ENCODE peak calls at places on chromosomes 6 and 20, in nine cellular contexts. One of them, this sample, is unnamed.

GRCh38 chr20:2301164-2301622 is 5.4 kb downstream of the TGM3 start:
- DNase-seq in HTR-8/SVneo: peak
- DNase-seq in fibroblast of gingiva: no peak
- DNase-seq in aorta: peak
- DNase-seq in anterior cingulate cortex: no peak
- DNase-seq in SHP77 treated with DMSO at 0.1 percent for 48 hours: no peak
- DNase-seq in astrocyte: peak
- DNase-seq in IMR-90: no peak
- DNase-seq in posterior vena cava: peak
- DNase-seq in this sample: peak

GRCh38 chr20:63080411-63080810 is 73.6 kb upstream of the BHLHE23 start:
- DNase-seq in anterior cingulate cortex: no peak
- DNase-seq in fibroblast of gingiva: no peak
- DNase-seq in posterior vena cava: no peak
- DNase-seq in SHP77 treated with DMSO at 0.1 percent for 48 hours: no peak
- DNase-seq in IMR-90: no peak
- DNase-seq in astrocyte: no peak
- DNase-seq in aorta: peak
- DNase-seq in HTR-8/SVneo: no peak
- DNase-seq in this sample: no peak

GRCh38 chr20:14790771-14791517 is 453.5 kb upstream of the FLRT3 start:
- DNase-seq in posterior vena cava: no peak
- DNase-seq in SHP77 treated with DMSO at 0.1 percent for 48 hours: peak
- DNase-seq in anterior cingulate cortex: no peak
- DNase-seq in fibroblast of gingiva: peak
- DNase-seq in astrocyte: peak
- DNase-seq in IMR-90: no peak
- DNase-seq in aorta: no peak
- DNase-seq in HTR-8/SVneo: no peak
- DNase-seq in this sample: no peak

GRCh38 chr6:17971128-17972073 is 16.0 kb downstream of the KIF13A start:
- DNase-seq in HTR-8/SVneo: no peak
- DNase-seq in anterior cingulate cortex: no peak
- DNase-seq in posterior vena cava: no peak
- DNase-seq in fibroblast of gingiva: peak
- DNase-seq in SHP77 treated with DMSO at 0.1 percent for 48 hours: no peak
- DNase-seq in astrocyte: peak
- DNase-seq in IMR-90: peak
- DNase-seq in aorta: peak
- DNase-seq in this sample: no peak

GRCh38 chr6:33000053-33000452 is 9.3 kb downstream of the HLA-DOA start:
- DNase-seq in SHP77 treated with DMSO at 0.1 percent for 48 hours: no peak
- DNase-seq in astrocyte: no peak
- DNase-seq in IMR-90: no peak
- DNase-seq in posterior vena cava: no peak
- DNase-seq in HTR-8/SVneo: no peak
- DNase-seq in anterior cingulate cortex: no peak
- DNase-seq in fibroblast of gingiva: no peak
- DNase-seq in aorta: no peak
- DNase-seq in this sample: no peak

GRCh38 chr20:41287327-41287726 is 30.2 kb downstream of the ZHX3 start:
- DNase-seq in fibroblast of gingiva: peak
- DNase-seq in HTR-8/SVneo: no peak
- DNase-seq in aorta: no peak
- DNase-seq in SHP77 treated with DMSO at 0.1 percent for 48 hours: no peak
- DNase-seq in posterior vena cava: no peak
- DNase-seq in astrocyte: peak
- DNase-seq in anterior cingulate cortex: no peak
- DNase-seq in IMR-90: peak
- DNase-seq in this sample: no peak

GRCh38 chr6:20706293-20707165 is 172.3 kb downstream of the CDKAL1 start:
- DNase-seq in posterior vena cava: no peak
- DNase-seq in aorta: no peak
- DNase-seq in SHP77 treated with DMSO at 0.1 percent for 48 hours: peak
- DNase-seq in IMR-90: peak
- DNase-seq in fibroblast of gingiva: no peak
- DNase-seq in HTR-8/SVneo: peak
- DNase-seq in anterior cingulate cortex: no peak
- DNase-seq in astrocyte: peak
- DNase-seq in this sample: no peak

GRCh38 chr6:145502417-145502816 is 232.9 kb downstream of the EPM2A start:
- DNase-seq in SHP77 treated with DMSO at 0.1 percent for 48 hours: no peak
- DNase-seq in aorta: no peak
- DNase-seq in posterior vena cava: no peak
- DNase-seq in anterior cingulate cortex: no peak
- DNase-seq in IMR-90: no peak
- DNase-seq in fibroblast of gingiva: no peak
- DNase-seq in astrocyte: no peak
- DNase-seq in HTR-8/SVneo: no peak
- DNase-seq in this sample: no peak

GRCh38 chr20:13333793-13334192 is 112.7 kb downstream of the ISM1 start:
- DNase-seq in IMR-90: peak
- DNase-seq in HTR-8/SVneo: no peak
- DNase-seq in astrocyte: no peak
- DNase-seq in aorta: no peak
- DNase-seq in posterior vena cava: no peak
- DNase-seq in anterior cingulate cortex: no peak
- DNase-seq in SHP77 treated with DMSO at 0.1 percent for 48 hours: peak
- DNase-seq in fibroblast of gingiva: peak
- DNase-seq in this sample: no peak

GRCh38 chr6:145257757-145258521 is 477.4 kb downstream of the EPM2A start:
- DNase-seq in HTR-8/SVneo: no peak
- DNase-seq in astrocyte: no peak
- DNase-seq in aorta: no peak
- DNase-seq in posterior vena cava: no peak
- DNase-seq in IMR-90: no peak
- DNase-seq in anterior cingulate cortex: no peak
- DNase-seq in SHP77 treated with DMSO at 0.1 percent for 48 hours: no peak
- DNase-seq in fibroblast of gingiva: no peak
- DNase-seq in this sample: no peak

GRCh38 chr6:156351346-156351966 is 425.7 kb upstream of the ARID1B start:
- DNase-seq in HTR-8/SVneo: no peak
- DNase-seq in fibroblast of gingiva: no peak
- DNase-seq in IMR-90: no peak
- DNase-seq in astrocyte: no peak
- DNase-seq in aorta: no peak
- DNase-seq in posterior vena cava: no peak
- DNase-seq in anterior cingulate cortex: no peak
- DNase-seq in SHP77 treated with DMSO at 0.1 percent for 48 hours: no peak
- DNase-seq in this sample: no peak

GRCh38 chr6:32177788-32178546 is at the start of gene RNF5:
- DNase-seq in IMR-90: peak
- DNase-seq in HTR-8/SVneo: peak
- DNase-seq in SHP77 treated with DMSO at 0.1 percent for 48 hours: peak
- DNase-seq in posterior vena cava: peak
- DNase-seq in fibroblast of gingiva: peak
- DNase-seq in anterior cingulate cortex: peak
- DNase-seq in astrocyte: peak
- DNase-seq in aorta: peak
- DNase-seq in this sample: peak

GRCh38 chr20:44223721-44224120 is 13.2 kb upstream of the OSER1 start:
- DNase-seq in fibroblast of gingiva: no peak
- DNase-seq in astrocyte: no peak
- DNase-seq in aorta: no peak
- DNase-seq in posterior vena cava: no peak
- DNase-seq in HTR-8/SVneo: no peak
- DNase-seq in IMR-90: no peak
- DNase-seq in anterior cingulate cortex: no peak
- DNase-seq in SHP77 treated with DMSO at 0.1 percent for 48 hours: no peak
- DNase-seq in this sample: no peak

GRCh38 chr6:9458424-9458823 is 956.5 kb downstream of the TFAP2A start:
- DNase-seq in HTR-8/SVneo: no peak
- DNase-seq in astrocyte: no peak
- DNase-seq in fibroblast of gingiva: no peak
- DNase-seq in posterior vena cava: no peak
- DNase-seq in aorta: no peak
- DNase-seq in SHP77 treated with DMSO at 0.1 percent for 48 hours: no peak
- DNase-seq in anterior cingulate cortex: no peak
- DNase-seq in IMR-90: no peak
- DNase-seq in this sample: no peak

GRCh38 chr6:149046164-149046821 is 271.2 kb upstream of the TAB2 start:
- DNase-seq in SHP77 treated with DMSO at 0.1 percent for 48 hours: no peak
- DNase-seq in astrocyte: no peak
- DNase-seq in anterior cingulate cortex: no peak
- DNase-seq in fibroblast of gingiva: no peak
- DNase-seq in posterior vena cava: no peak
- DNase-seq in aorta: no peak
- DNase-seq in HTR-8/SVneo: no peak
- DNase-seq in IMR-90: no peak
- DNase-seq in this sample: no peak

GRCh38 chr20:33490023-33490933 is at the start of gene CBFA2T2:
- DNase-seq in anterior cingulate cortex: peak
- DNase-seq in posterior vena cava: peak
- DNase-seq in astrocyte: peak
- DNase-seq in fibroblast of gingiva: peak
- DNase-seq in HTR-8/SVneo: peak
- DNase-seq in SHP77 treated with DMSO at 0.1 percent for 48 hours: no peak
- DNase-seq in aorta: peak
- DNase-seq in IMR-90: peak
- DNase-seq in this sample: no peak

GRCh38 chr20:46784450-46785127 is 75.1 kb downstream of the SLC2A10 start:
- DNase-seq in posterior vena cava: no peak
- DNase-seq in IMR-90: peak
- DNase-seq in SHP77 treated with DMSO at 0.1 percent for 48 hours: no peak
- DNase-seq in astrocyte: peak
- DNase-seq in aorta: no peak
- DNase-seq in anterior cingulate cortex: no peak
- DNase-seq in HTR-8/SVneo: peak
- DNase-seq in fibroblast of gingiva: peak
- DNase-seq in this sample: no peak

GRCh38 chr20:51456511-51457280 is 85.8 kb downstream of the NFATC2 start:
- DNase-seq in fibroblast of gingiva: peak
- DNase-seq in HTR-8/SVneo: peak
- DNase-seq in posterior vena cava: peak
- DNase-seq in SHP77 treated with DMSO at 0.1 percent for 48 hours: peak
- DNase-seq in aorta: peak
- DNase-seq in anterior cingulate cortex: peak
- DNase-seq in astrocyte: peak
- DNase-seq in IMR-90: peak
- DNase-seq in this sample: peak

GRCh38 chr6:31821301-31822037 is 6.1 kb upstream of the HSPA1B start:
- DNase-seq in SHP77 treated with DMSO at 0.1 percent for 48 hours: peak
- DNase-seq in aorta: peak
- DNase-seq in IMR-90: peak
- DNase-seq in anterior cingulate cortex: peak
- DNase-seq in fibroblast of gingiva: no peak
- DNase-seq in astrocyte: no peak
- DNase-seq in posterior vena cava: peak
- DNase-seq in HTR-8/SVneo: peak
- DNase-seq in this sample: peak

GRCh38 chr6:2579241-2579761 is 171.4 kb downstream of the MYLK4 start:
- DNase-seq in astrocyte: peak
- DNase-seq in SHP77 treated with DMSO at 0.1 percent for 48 hours: no peak
- DNase-seq in posterior vena cava: no peak
- DNase-seq in anterior cingulate cortex: no peak
- DNase-seq in HTR-8/SVneo: no peak
- DNase-seq in fibroblast of gingiva: no peak
- DNase-seq in IMR-90: peak
- DNase-seq in aorta: peak
- DNase-seq in this sample: peak

GRCh38 chr6:137106183-137106582 is 61.4 kb upstream of the IL20RA start:
- DNase-seq in SHP77 treated with DMSO at 0.1 percent for 48 hours: no peak
- DNase-seq in astrocyte: no peak
- DNase-seq in aorta: no peak
- DNase-seq in HTR-8/SVneo: no peak
- DNase-seq in posterior vena cava: no peak
- DNase-seq in IMR-90: no peak
- DNase-seq in anterior cingulate cortex: no peak
- DNase-seq in fibroblast of gingiva: no peak
- DNase-seq in this sample: no peak

GRCh38 chr6:15776458-15776980 is 113.7 kb upstream of the DTNBP1 start:
- DNase-seq in SHP77 treated with DMSO at 0.1 percent for 48 hours: no peak
- DNase-seq in IMR-90: no peak
- DNase-seq in fibroblast of gingiva: no peak
- DNase-seq in HTR-8/SVneo: no peak
- DNase-seq in aorta: no peak
- DNase-seq in posterior vena cava: no peak
- DNase-seq in astrocyte: no peak
- DNase-seq in anterior cingulate cortex: no peak
- DNase-seq in this sample: no peak

GRCh38 chr20:46190796-46191540 is 72.9 kb downstream of the CD40 start:
- DNase-seq in posterior vena cava: no peak
- DNase-seq in SHP77 treated with DMSO at 0.1 percent for 48 hours: no peak
- DNase-seq in HTR-8/SVneo: no peak
- DNase-seq in fibroblast of gingiva: no peak
- DNase-seq in aorta: no peak
- DNase-seq in astrocyte: no peak
- DNase-seq in anterior cingulate cortex: no peak
- DNase-seq in IMR-90: no peak
- DNase-seq in this sample: no peak

GRCh38 chr20:35013421-35014411 is 58.0 kb downstream of the MYH7B start:
- DNase-seq in HTR-8/SVneo: no peak
- DNase-seq in astrocyte: no peak
- DNase-seq in posterior vena cava: no peak
- DNase-seq in IMR-90: no peak
- DNase-seq in aorta: peak
- DNase-seq in fibroblast of gingiva: no peak
- DNase-seq in anterior cingulate cortex: no peak
- DNase-seq in SHP77 treated with DMSO at 0.1 percent for 48 hours: no peak
- DNase-seq in this sample: no peak

GRCh38 chr6:73027691-73028090 is 197.6 kb downstream of the KHDC1L start:
- DNase-seq in astrocyte: no peak
- DNase-seq in HTR-8/SVneo: no peak
- DNase-seq in SHP77 treated with DMSO at 0.1 percent for 48 hours: no peak
- DNase-seq in IMR-90: no peak
- DNase-seq in aorta: no peak
- DNase-seq in posterior vena cava: no peak
- DNase-seq in anterior cingulate cortex: no peak
- DNase-seq in fibroblast of gingiva: no peak
- DNase-seq in this sample: no peak

GRCh38 chr20:2289475-2289874 is 6.3 kb upstream of the TGM3 start:
- DNase-seq in astrocyte: no peak
- DNase-seq in anterior cingulate cortex: no peak
- DNase-seq in posterior vena cava: peak
- DNase-seq in HTR-8/SVneo: no peak
- DNase-seq in SHP77 treated with DMSO at 0.1 percent for 48 hours: no peak
- DNase-seq in fibroblast of gingiva: no peak
- DNase-seq in aorta: no peak
- DNase-seq in IMR-90: no peak
- DNase-seq in this sample: no peak

GRCh38 chr6:109143191-109143590 is 47.9 kb downstream of the CEP57L1 start:
- DNase-seq in IMR-90: peak
- DNase-seq in aorta: no peak
- DNase-seq in posterior vena cava: no peak
- DNase-seq in astrocyte: no peak
- DNase-seq in SHP77 treated with DMSO at 0.1 percent for 48 hours: no peak
- DNase-seq in anterior cingulate cortex: no peak
- DNase-seq in fibroblast of gingiva: peak
- DNase-seq in HTR-8/SVneo: no peak
- DNase-seq in this sample: no peak

GRCh38 chr20:36092424-36093024 is 62.0 kb upstream of the EPB41L1 start:
- DNase-seq in IMR-90: no peak
- DNase-seq in posterior vena cava: no peak
- DNase-seq in astrocyte: no peak
- DNase-seq in fibroblast of gingiva: no peak
- DNase-seq in HTR-8/SVneo: no peak
- DNase-seq in SHP77 treated with DMSO at 0.1 percent for 48 hours: no peak
- DNase-seq in aorta: peak
- DNase-seq in anterior cingulate cortex: peak
- DNase-seq in this sample: no peak

GRCh38 chr6:12420626-12421025 is 130.5 kb downstream of the EDN1 start:
- DNase-seq in anterior cingulate cortex: no peak
- DNase-seq in aorta: no peak
- DNase-seq in posterior vena cava: no peak
- DNase-seq in fibroblast of gingiva: peak
- DNase-seq in IMR-90: peak
- DNase-seq in SHP77 treated with DMSO at 0.1 percent for 48 hours: no peak
- DNase-seq in astrocyte: peak
- DNase-seq in HTR-8/SVneo: no peak
- DNase-seq in this sample: no peak

GRCh38 chr6:10991115-10991514 is 53.0 kb downstream of the ELOVL2 start:
- DNase-seq in IMR-90: no peak
- DNase-seq in anterior cingulate cortex: no peak
- DNase-seq in astrocyte: no peak
- DNase-seq in fibroblast of gingiva: no peak
- DNase-seq in aorta: no peak
- DNase-seq in SHP77 treated with DMSO at 0.1 percent for 48 hours: no peak
- DNase-seq in HTR-8/SVneo: no peak
- DNase-seq in posterior vena cava: no peak
- DNase-seq in this sample: no peak

GRCh38 chr6:44548319-44548718 is 160.8 kb downstream of the CDC5L start:
- DNase-seq in IMR-90: no peak
- DNase-seq in fibroblast of gingiva: no peak
- DNase-seq in aorta: no peak
- DNase-seq in anterior cingulate cortex: no peak
- DNase-seq in SHP77 treated with DMSO at 0.1 percent for 48 hours: no peak
- DNase-seq in posterior vena cava: no peak
- DNase-seq in HTR-8/SVneo: no peak
- DNase-seq in astrocyte: no peak
- DNase-seq in this sample: no peak

This sample was measured in lung.